ENCODE peak calls at places on chromosome 19, in ten cellular contexts. One of them, this sample, is unnamed.

GRCh38 chr19:15404097-15404779 is 14.6 kb downstream of the AKAP8L start:
- DNase-seq in esophagus muscularis mucosa: no peak
- DNase-seq in stomach: no peak
- DNase-seq in IMR-90: no peak
- DNase-seq in cardiac muscle cell: peak; percentile 76
- DNase-seq in HCT116: no peak
- DNase-seq in endodermal cell: peak; percentile 30
- DNase-seq in thoracic aorta: no peak
- DNase-seq in colonic mucosa: no peak
- DNase-seq in CD8-positive, alpha-beta T cell: no peak
- DNase-seq in this sample: peak; percentile 67

GRCh38 chr19:15199652-15200574 is 882 bp downstream of the NOTCH3 start:
- DNase-seq in esophagus muscularis mucosa: no peak
- DNase-seq in stomach: no peak
- DNase-seq in IMR-90: peak; percentile 16
- DNase-seq in cardiac muscle cell: peak; percentile 82
- DNase-seq in HCT116: no peak
- DNase-seq in endodermal cell: peak; percentile 91
- DNase-seq in thoracic aorta: no peak
- DNase-seq in colonic mucosa: no peak
- DNase-seq in CD8-positive, alpha-beta T cell: no peak
- DNase-seq in this sample: no peak

GRCh38 chr19:47427241-47428176 is 8.2 kb upstream of the MEIS3 start:
- DNase-seq in esophagus muscularis mucosa: no peak
- DNase-seq in stomach: peak; percentile 65
- DNase-seq in IMR-90: peak; percentile 45
- DNase-seq in cardiac muscle cell: peak; percentile 85
- DNase-seq in HCT116: peak; percentile 44
- DNase-seq in endodermal cell: peak; percentile 98
- DNase-seq in thoracic aorta: no peak
- DNase-seq in colonic mucosa: peak; percentile 65
- DNase-seq in CD8-positive, alpha-beta T cell: peak; percentile 69
- DNase-seq in this sample: no peak

GRCh38 chr19:4676955-4677731 is 7.0 kb upstream of the MYDGF start:
- DNase-seq in esophagus muscularis mucosa: no peak
- DNase-seq in stomach: peak; percentile 56
- DNase-seq in IMR-90: peak; percentile 35
- DNase-seq in cardiac muscle cell: peak; percentile 51
- DNase-seq in HCT116: peak; percentile 83
- DNase-seq in endodermal cell: peak; percentile 94
- DNase-seq in thoracic aorta: no peak
- DNase-seq in colonic mucosa: peak; percentile 38
- DNase-seq in CD8-positive, alpha-beta T cell: peak; percentile 22
- DNase-seq in this sample: peak; percentile 69

GRCh38 chr19:15283141-15283885 is 49.0 kb downstream of the BRD4 start:
- DNase-seq in esophagus muscularis mucosa: no peak
- DNase-seq in stomach: no peak
- DNase-seq in IMR-90: peak; percentile 59
- DNase-seq in cardiac muscle cell: peak; percentile 19
- DNase-seq in HCT116: no peak
- DNase-seq in endodermal cell: no peak
- DNase-seq in thoracic aorta: peak; percentile 63
- DNase-seq in colonic mucosa: no peak
- DNase-seq in CD8-positive, alpha-beta T cell: no peak
- DNase-seq in this sample: peak; percentile 82

GRCh38 chr19:32692727-32693061 is 1.1 kb downstream of the NUDT19 start:
- DNase-seq in esophagus muscularis mucosa: no peak
- DNase-seq in stomach: no peak
- DNase-seq in IMR-90: no peak
- DNase-seq in cardiac muscle cell: no peak
- DNase-seq in HCT116: no peak
- DNase-seq in endodermal cell: no peak
- DNase-seq in thoracic aorta: no peak
- DNase-seq in colonic mucosa: no peak
- DNase-seq in CD8-positive, alpha-beta T cell: no peak
- DNase-seq in this sample: no peak

GRCh38 chr19:8569066-8569761 is 8.0 kb downstream of the MYO1F start:
- DNase-seq in esophagus muscularis mucosa: no peak
- DNase-seq in stomach: peak; percentile 44
- DNase-seq in IMR-90: peak; percentile 96
- DNase-seq in cardiac muscle cell: no peak
- DNase-seq in HCT116: peak; percentile 49
- DNase-seq in endodermal cell: no peak
- DNase-seq in thoracic aorta: no peak
- DNase-seq in colonic mucosa: peak; percentile 38
- DNase-seq in CD8-positive, alpha-beta T cell: peak; percentile 72
- DNase-seq in this sample: no peak

GRCh38 chr19:39918183-39918651 is 16.2 kb downstream of the FCGBP start:
- DNase-seq in esophagus muscularis mucosa: peak; percentile 90
- DNase-seq in stomach: no peak
- DNase-seq in IMR-90: no peak
- DNase-seq in cardiac muscle cell: no peak
- DNase-seq in HCT116: no peak
- DNase-seq in endodermal cell: peak; percentile 31
- DNase-seq in thoracic aorta: no peak
- DNase-seq in colonic mucosa: peak; percentile 17
- DNase-seq in CD8-positive, alpha-beta T cell: no peak
- DNase-seq in this sample: no peak

GRCh38 chr19:7670150-7670784 is 1.4 kb downstream of the RETN start:
- DNase-seq in esophagus muscularis mucosa: no peak
- DNase-seq in stomach: no peak
- DNase-seq in IMR-90: no peak
- DNase-seq in cardiac muscle cell: peak; percentile 42
- DNase-seq in HCT116: no peak
- DNase-seq in endodermal cell: no peak
- DNase-seq in thoracic aorta: no peak
- DNase-seq in colonic mucosa: no peak
- DNase-seq in CD8-positive, alpha-beta T cell: peak; percentile 26
- DNase-seq in this sample: no peak

GRCh38 chr19:7007859-7008258 is 13.4 kb downstream of the MBD3L2B start:
- DNase-seq in esophagus muscularis mucosa: no peak
- DNase-seq in stomach: no peak
- DNase-seq in IMR-90: no peak
- DNase-seq in cardiac muscle cell: no peak
- DNase-seq in HCT116: no peak
- DNase-seq in endodermal cell: no peak
- DNase-seq in thoracic aorta: no peak
- DNase-seq in colonic mucosa: no peak
- DNase-seq in CD8-positive, alpha-beta T cell: no peak
- DNase-seq in this sample: no peak

GRCh38 chr19:42178791-42179500 is 38.5 kb downstream of the DEDD2 start:
- DNase-seq in esophagus muscularis mucosa: no peak
- DNase-seq in stomach: no peak
- DNase-seq in IMR-90: no peak
- DNase-seq in cardiac muscle cell: peak; percentile 15
- DNase-seq in HCT116: no peak
- DNase-seq in endodermal cell: peak; percentile 83
- DNase-seq in thoracic aorta: no peak
- DNase-seq in colonic mucosa: no peak
- DNase-seq in CD8-positive, alpha-beta T cell: peak; percentile 22
- DNase-seq in this sample: no peak
- TF ChIP-seq CTCF in esophagus muscularis mucosa: no peak
- TF ChIP-seq CTCF in stomach: no peak
- TF ChIP-seq CTCF in IMR-90: no peak
- TF ChIP-seq CTCF in cardiac muscle cell: peak; percentile 38
- TF ChIP-seq CTCF in HCT116: peak; percentile 58
- TF ChIP-seq CTCF in endodermal cell: peak; percentile 76
- TF ChIP-seq CTCF in thoracic aorta: no peak
- TF ChIP-seq CTCF in colonic mucosa: no peak
- TF ChIP-seq CTCF in CD8-positive, alpha-beta T cell: peak; percentile 25
- TF ChIP-seq CTCF in this sample: no peak

DNA sequence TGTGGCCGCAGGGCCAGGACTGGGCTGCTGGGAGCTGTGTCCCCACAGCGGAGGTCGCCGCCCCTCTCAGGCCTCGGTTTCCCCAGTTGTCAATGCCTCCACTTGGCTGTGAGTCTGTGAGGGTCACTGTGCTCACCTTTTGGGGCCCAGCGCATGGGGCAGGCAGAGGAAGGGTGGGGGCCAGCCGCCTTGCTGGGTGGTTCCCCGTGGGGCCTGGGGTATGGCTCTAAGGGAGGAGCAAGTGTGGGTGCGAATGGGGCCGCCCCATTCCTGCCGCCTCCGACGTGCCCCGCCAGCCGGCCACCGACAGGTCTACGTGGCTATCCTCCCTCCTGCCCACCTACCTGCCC is 803 bp upstream of the FGF22 start:
- DNase-seq in esophagus muscularis mucosa: no peak
- DNase-seq in stomach: no peak
- DNase-seq in IMR-90: no peak
- DNase-seq in cardiac muscle cell: no peak
- DNase-seq in HCT116: no peak
- DNase-seq in endodermal cell: no peak
- DNase-seq in thoracic aorta: no peak
- DNase-seq in colonic mucosa: no peak
- DNase-seq in CD8-positive, alpha-beta T cell: no peak
- DNase-seq in this sample: no peak
- H3K36me3 ChIP-seq in esophagus muscularis mucosa: no peaks in the 10 kb centered on the region
- H3K36me3 ChIP-seq in stomach: peaks cover 3% of the 10 kb centered on the region
- H3K36me3 ChIP-seq in IMR-90: peaks cover under 1% of the 10 kb centered on the region
- H3K36me3 ChIP-seq in cardiac muscle cell: no peaks in the 10 kb centered on the region
- H3K36me3 ChIP-seq in HCT116: no peaks in the 10 kb centered on the region
- H3K36me3 ChIP-seq in endodermal cell: no peaks in the 10 kb centered on the region
- H3K36me3 ChIP-seq in thoracic aorta: no peaks in the 10 kb centered on the region
- H3K36me3 ChIP-seq in colonic mucosa: no peaks in the 10 kb centered on the region
- H3K36me3 ChIP-seq in CD8-positive, alpha-beta T cell: no peaks in the 10 kb centered on the region
- H3K36me3 ChIP-seq in this sample: no peaks in the 10 kb centered on the region

GRCh38 chr19:23957660-23958281 is 43.1 kb downstream of the ZNF726 start:
- DNase-seq in esophagus muscularis mucosa: no peak
- DNase-seq in stomach: no peak
- DNase-seq in IMR-90: peak; percentile 82
- DNase-seq in cardiac muscle cell: no peak
- DNase-seq in HCT116: peak; percentile 7
- DNase-seq in endodermal cell: no peak
- DNase-seq in thoracic aorta: no peak
- DNase-seq in colonic mucosa: no peak
- DNase-seq in CD8-positive, alpha-beta T cell: no peak
- DNase-seq in this sample: no peak
- TF ChIP-seq CTCF in esophagus muscularis mucosa: no peak
- TF ChIP-seq CTCF in stomach: no peak
- TF ChIP-seq CTCF in IMR-90: no peak
- TF ChIP-seq CTCF in cardiac muscle cell: no peak
- TF ChIP-seq CTCF in HCT116: no peak
- TF ChIP-seq CTCF in endodermal cell: no peak
- TF ChIP-seq CTCF in thoracic aorta: no peak
- TF ChIP-seq CTCF in colonic mucosa: no peak
- TF ChIP-seq CTCF in CD8-positive, alpha-beta T cell: no peak
- TF ChIP-seq CTCF in this sample: no peak

GRCh38 chr19:42200116-42200740 is 17.2 kb downstream of the DEDD2 start:
- DNase-seq in esophagus muscularis mucosa: no peak
- DNase-seq in stomach: no peak
- DNase-seq in IMR-90: no peak
- DNase-seq in cardiac muscle cell: no peak
- DNase-seq in HCT116: no peak
- DNase-seq in endodermal cell: no peak
- DNase-seq in thoracic aorta: no peak
- DNase-seq in colonic mucosa: no peak
- DNase-seq in CD8-positive, alpha-beta T cell: no peak
- DNase-seq in this sample: no peak
- H3K36me3 ChIP-seq in esophagus muscularis mucosa: peaks cover 86% of the 10 kb centered on the region
- H3K36me3 ChIP-seq in stomach: peaks cover 87% of the 10 kb centered on the region
- H3K36me3 ChIP-seq in IMR-90: peaks cover 55% of the 10 kb centered on the region
- H3K36me3 ChIP-seq in cardiac muscle cell: peaks cover 29% of the 10 kb centered on the region
- H3K36me3 ChIP-seq in HCT116: peaks cover 50% of the 10 kb centered on the region
- H3K36me3 ChIP-seq in endodermal cell: peaks cover 49% of the 10 kb centered on the region
- H3K36me3 ChIP-seq in thoracic aorta: peaks cover 35% of the 10 kb centered on the region
- H3K36me3 ChIP-seq in colonic mucosa: peaks cover 10% of the 10 kb centered on the region
- H3K36me3 ChIP-seq in CD8-positive, alpha-beta T cell: peaks cover 27% of the 10 kb centered on the region
- H3K36me3 ChIP-seq in this sample: no peaks in the 10 kb centered on the region

GRCh38 chr19:44113138-44113783 is at the start of gene ZNF225:
- DNase-seq in esophagus muscularis mucosa: peak; percentile 98
- DNase-seq in stomach: peak; percentile 95
- DNase-seq in IMR-90: peak; percentile 99
- DNase-seq in cardiac muscle cell: peak; percentile 99
- DNase-seq in HCT116: peak; percentile 97
- DNase-seq in endodermal cell: peak; percentile 98
- DNase-seq in thoracic aorta: peak; percentile 89
- DNase-seq in colonic mucosa: peak; percentile 98
- DNase-seq in CD8-positive, alpha-beta T cell: peak; percentile 73
- DNase-seq in this sample: peak; percentile 93
- TF ChIP-seq CTCF in esophagus muscularis mucosa: no peak
- TF ChIP-seq CTCF in stomach: no peak
- TF ChIP-seq CTCF in IMR-90: no peak
- TF ChIP-seq CTCF in cardiac muscle cell: no peak
- TF ChIP-seq CTCF in HCT116: no peak
- TF ChIP-seq CTCF in endodermal cell: no peak
- TF ChIP-seq CTCF in thoracic aorta: peak; percentile 20
- TF ChIP-seq CTCF in colonic mucosa: no peak
- TF ChIP-seq CTCF in CD8-positive, alpha-beta T cell: no peak
- TF ChIP-seq CTCF in this sample: peak; percentile 10

GRCh38 chr19:34452671-34453253 is 24.6 kb downstream of the UBA2 start:
- DNase-seq in esophagus muscularis mucosa: no peak
- DNase-seq in stomach: no peak
- DNase-seq in IMR-90: peak; percentile 64
- DNase-seq in cardiac muscle cell: no peak
- DNase-seq in HCT116: no peak
- DNase-seq in endodermal cell: no peak
- DNase-seq in thoracic aorta: no peak
- DNase-seq in colonic mucosa: no peak
- DNase-seq in CD8-positive, alpha-beta T cell: no peak
- DNase-seq in this sample: no peak
- H3K36me3 ChIP-seq in esophagus muscularis mucosa: peaks cover 98% of the 10 kb centered on the region
- H3K36me3 ChIP-seq in stomach: peaks cover 97% of the 10 kb centered on the region
- H3K36me3 ChIP-seq in IMR-90: peaks cover 27% of the 10 kb centered on the region
- H3K36me3 ChIP-seq in cardiac muscle cell: peaks cover 58% of the 10 kb centered on the region
- H3K36me3 ChIP-seq in HCT116: peaks cover 70% of the 10 kb centered on the region
- H3K36me3 ChIP-seq in endodermal cell: peaks cover 76% of the 10 kb centered on the region
- H3K36me3 ChIP-seq in thoracic aorta: peaks cover 28% of the 10 kb centered on the region
- H3K36me3 ChIP-seq in colonic mucosa: peaks cover 8% of the 10 kb centered on the region
- H3K36me3 ChIP-seq in CD8-positive, alpha-beta T cell: peaks cover 19% of the 10 kb centered on the region
- H3K36me3 ChIP-seq in this sample: peaks cover 15% of the 10 kb centered on the region

GRCh38 chr19:35736913-35737886 is 5.1 kb downstream of the IGFLR1 start:
- DNase-seq in esophagus muscularis mucosa: no peak
- DNase-seq in stomach: no peak
- DNase-seq in IMR-90: no peak
- DNase-seq in cardiac muscle cell: no peak
- DNase-seq in HCT116: no peak
- DNase-seq in endodermal cell: no peak
- DNase-seq in thoracic aorta: no peak
- DNase-seq in colonic mucosa: no peak
- DNase-seq in CD8-positive, alpha-beta T cell: no peak
- DNase-seq in this sample: no peak
- TF ChIP-seq CTCF in esophagus muscularis mucosa: no peak
- TF ChIP-seq CTCF in stomach: no peak
- TF ChIP-seq CTCF in IMR-90: no peak
- TF ChIP-seq CTCF in cardiac muscle cell: peak; percentile 2
- TF ChIP-seq CTCF in HCT116: peak; percentile 33
- TF ChIP-seq CTCF in endodermal cell: peak; percentile 52
- TF ChIP-seq CTCF in thoracic aorta: no peak
- TF ChIP-seq CTCF in colonic mucosa: no peak
- TF ChIP-seq CTCF in CD8-positive, alpha-beta T cell: peak; percentile 21
- TF ChIP-seq CTCF in this sample: no peak

DNA sequence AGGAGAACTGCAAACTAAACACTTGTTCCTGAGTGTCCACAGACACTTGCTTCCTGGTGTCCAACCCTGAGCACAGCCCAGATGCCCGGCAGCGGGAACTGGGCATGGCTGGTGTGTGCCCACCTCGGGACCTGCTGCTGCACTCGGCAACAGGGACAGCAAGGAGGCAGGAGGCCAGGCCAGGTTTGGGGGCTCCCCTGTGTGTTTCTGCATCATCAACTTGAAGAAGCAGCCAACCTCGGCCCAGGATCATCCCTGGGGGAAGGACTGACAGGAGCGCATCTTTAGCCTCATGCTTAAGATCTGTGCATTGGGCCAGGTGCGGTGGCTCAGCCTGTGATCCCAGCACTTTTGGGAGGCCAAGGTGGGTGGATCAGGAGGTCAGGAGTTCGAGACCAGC is 35.1 kb upstream of the LDLR start:
- DNase-seq in esophagus muscularis mucosa: no peak
- DNase-seq in stomach: no peak
- DNase-seq in IMR-90: no peak
- DNase-seq in cardiac muscle cell: no peak
- DNase-seq in HCT116: no peak
- DNase-seq in endodermal cell: no peak
- DNase-seq in thoracic aorta: no peak
- DNase-seq in colonic mucosa: no peak
- DNase-seq in CD8-positive, alpha-beta T cell: no peak
- DNase-seq in this sample: no peak
- H3K36me3 ChIP-seq in esophagus muscularis mucosa: peaks cover 58% of the 10 kb centered on the region
- H3K36me3 ChIP-seq in stomach: peaks cover 43% of the 10 kb centered on the region
- H3K36me3 ChIP-seq in IMR-90: peaks cover 53% of the 10 kb centered on the region
- H3K36me3 ChIP-seq in cardiac muscle cell: peaks cover 13% of the 10 kb centered on the region
- H3K36me3 ChIP-seq in HCT116: peaks cover 21% of the 10 kb centered on the region
- H3K36me3 ChIP-seq in endodermal cell: peaks cover 73% of the 10 kb centered on the region
- H3K36me3 ChIP-seq in thoracic aorta: peaks cover 17% of the 10 kb centered on the region
- H3K36me3 ChIP-seq in colonic mucosa: no peaks in the 10 kb centered on the region
- H3K36me3 ChIP-seq in CD8-positive, alpha-beta T cell: no peaks in the 10 kb centered on the region
- H3K36me3 ChIP-seq in this sample: peaks cover 59% of the 10 kb centered on the region

This sample was measured in psoas muscle.